ENCODE peak calls at places on chromosomes 7 and 10, in nine cellular contexts. F, C, K, Z, X, D, Q, B and A are unnamed samples.

GRCh38 chr7:7654964-7655363 is 14.4 kb downstream of the UMAD1 start:
- DNase-seq in K (no peak), X (no peak), D (no peak), C (no peak), B (peak), F (no peak), Z (no peak), Q (no peak), A (no peak)

GRCh38 chr10:46325021-46325420 is 38.2 kb downstream of the ANTXRL start:
- DNase-seq in B (peak), F (peak), Z (peak), X (no peak), K (peak), C (no peak), Q (no peak), D (no peak), A (peak)

GRCh38 chr7:6481445-6481844 is 33.7 kb upstream of the DAGLB start:
- DNase-seq in F (no peak), C (no peak), X (no peak), B (no peak), K (no peak), Z (no peak), D (no peak), Q (no peak), A (no peak)

GRCh38 chr7:94763268-94763667 is 107.3 kb upstream of the SGCE start:
- DNase-seq in B (peak), F (no peak), C (no peak), K (no peak), Z (no peak), Q (no peak), D (peak), X (no peak), A (peak)

GRCh38 chr10:86354761-86355540 is 11.6 kb downstream of the GRID1 start:
- DNase-seq in X (no peak), F (no peak), B (no peak), C (peak), Z (no peak), Q (no peak), K (no peak), D (peak), A (no peak)

GRCh38 chr7:24574365-24574764 is 1.1 kb downstream of the PALS2 start:
- DNase-seq in K (peak), C (no peak), Z (peak), F (no peak), Q (no peak), X (peak), B (peak), D (no peak), A (peak)

GRCh38 chr7:122423591-122423990 is 119.0 kb upstream of the FEZF1 start:
- DNase-seq in F (peak), C (no peak), B (no peak), Z (no peak), Q (no peak), D (no peak), X (no peak), K (no peak), A (no peak)

GRCh38 chr7:98091523-98091922 is 15.1 kb upstream of the LMTK2 start:
- DNase-seq in K (no peak), F (no peak), Q (no peak), B (no peak), Z (no peak), C (no peak), D (no peak), X (no peak), A (no peak)

GRCh38 chr7:137073571-137074325 is 205.3 kb downstream of the CHRM2 start:
- DNase-seq in Z (peak), K (peak), D (no peak), Q (no peak), C (no peak), X (peak), B (peak), F (peak), A (peak)

GRCh38 chr10:104638861-104639594 is 2.1 kb upstream of the SORCS3 start:
- DNase-seq in B (peak), D (no peak), K (no peak), C (no peak), X (no peak), Z (no peak), Q (no peak), F (no peak), A (no peak)

GRCh38 chr10:119250641-119251314 is 43.4 kb downstream of the GRK5 start:
- DNase-seq in X (peak), Z (peak), C (no peak), Q (no peak), F (peak), D (no peak), K (peak), B (peak), A (peak)

GRCh38 chr10:98266647-98267046 is 1.3 kb downstream of the LOXL4 start:
- DNase-seq in C (no peak), X (no peak), Q (no peak), F (no peak), K (no peak), B (no peak), Z (no peak), D (no peak), A (no peak)

GRCh38 chr7:148503900-148504487 is 86.6 kb upstream of the C7orf33 start:
- DNase-seq in C (no peak), B (peak), X (peak), D (peak), Q (no peak), K (peak), Z (peak), F (peak), A (peak)

GRCh38 chr10:91759581-91759986 is 38.6 kb upstream of the TNKS2 start:
- DNase-seq in Z (peak), Q (no peak), D (no peak), F (peak), C (no peak), K (peak), X (peak), B (no peak), A (peak)

GRCh38 chr10:13439771-13440708 is 88.8 kb downstream of the BEND7 start:
- DNase-seq in Z (no peak), K (no peak), D (peak), X (no peak), C (peak), B (peak), F (peak), Q (peak), A (peak)

GRCh38 chr10:109933984-109934565 is 10.8 kb upstream of the XPNPEP1 start:
- DNase-seq in D (no peak), Q (no peak), C (no peak), K (no peak), X (no peak), B (no peak), F (no peak), Z (peak), A (peak)

GRCh38 chr7:36128448-36129047 is 24.5 kb upstream of the EEPD1 start:
- DNase-seq in B (peak), F (peak), D (no peak), K (peak), X (peak), Q (peak), Z (peak), C (peak), A (peak)

GRCh38 chr10:20767028-20767427 is 130.1 kb downstream of the NEBL start:
- DNase-seq in D (no peak), K (peak), F (peak), B (peak), Q (no peak), X (peak), C (no peak), Z (peak), A (peak)

GRCh38 chr7:33837356-33837851 is 67.9 kb upstream of the BMPER start:
- DNase-seq in D (no peak), K (no peak), C (no peak), B (no peak), F (no peak), X (no peak), Q (no peak), Z (no peak), A (no peak)

GRCh38 chr10:80529604-80530003 is 8.1 kb upstream of the SH2D4B start:
- DNase-seq in D (no peak), Z (peak), F (no peak), Q (no peak), B (no peak), X (no peak), C (no peak), K (no peak), A (no peak)

GRCh38 chr10:74223755-74224530 is 72.9 kb downstream of the ADK start:
- DNase-seq in Z (peak), B (peak), F (peak), K (peak), Q (no peak), X (peak), D (peak), C (no peak), A (peak)

GRCh38 chr10:124263726-124264125 is 155.0 kb downstream of the OAT start:
- DNase-seq in B (no peak), X (no peak), Q (no peak), K (no peak), D (no peak), C (peak), F (no peak), Z (no peak), A (no peak)

GRCh38 chr10:124264711-124265390 is 153.9 kb downstream of the OAT start:
- DNase-seq in K (no peak), F (no peak), D (no peak), B (no peak), Z (no peak), X (no peak), Q (no peak), C (peak), A (no peak)

GRCh38 chr10:124262971-124263370 is 155.8 kb downstream of the OAT start:
- DNase-seq in X (no peak), D (no peak), Z (no peak), F (no peak), B (no peak), C (no peak), Q (no peak), K (no peak), A (no peak)

GRCh38 chr10:124264271-124264670 is 154.5 kb downstream of the OAT start:
- DNase-seq in Q (no peak), D (no peak), X (no peak), K (no peak), C (peak), F (no peak), Z (no peak), B (no peak), A (no peak)

DNA sequence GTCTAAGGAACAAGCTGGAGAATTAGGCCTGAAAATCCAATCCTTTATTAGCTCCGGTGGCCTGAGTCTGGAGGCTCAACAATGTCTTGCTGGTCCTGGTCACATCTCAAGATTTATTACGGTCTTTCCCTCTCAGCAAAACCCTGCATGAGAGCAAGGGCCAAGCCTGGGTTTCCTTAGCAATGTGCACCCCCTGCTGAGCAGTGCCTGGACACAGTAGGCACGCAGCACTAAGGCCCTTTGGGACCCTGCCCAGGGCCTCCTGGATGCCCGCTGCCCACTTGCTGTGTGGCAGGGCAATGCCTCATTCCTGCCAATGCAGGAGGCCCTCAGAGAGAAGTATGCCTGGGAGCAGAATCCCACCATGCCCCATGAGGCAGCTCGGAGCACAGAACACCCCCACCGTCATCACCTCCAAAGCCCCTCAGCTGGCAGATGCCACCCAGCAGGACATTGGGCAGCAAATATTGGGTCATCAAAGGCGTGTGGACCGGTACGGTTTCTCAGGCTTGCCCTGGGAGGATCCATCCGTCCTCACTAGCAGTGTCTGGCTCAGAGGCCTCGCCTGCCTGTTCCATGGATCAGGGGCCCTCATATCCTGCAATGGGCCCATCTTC is 156.4 kb downstream of the OAT start:
- DNase-seq in F (no peak), B (no peak), Q (no peak), Z (no peak), X (no peak), D (no peak), K (no peak), C (no peak), A (no peak)
- TF ChIP-seq CTCF in F (no peak), B (peak), Q (peak), Z (no peak), X (no peak), D (no peak), K (no peak), C (peak), A (no peak)

DNA sequence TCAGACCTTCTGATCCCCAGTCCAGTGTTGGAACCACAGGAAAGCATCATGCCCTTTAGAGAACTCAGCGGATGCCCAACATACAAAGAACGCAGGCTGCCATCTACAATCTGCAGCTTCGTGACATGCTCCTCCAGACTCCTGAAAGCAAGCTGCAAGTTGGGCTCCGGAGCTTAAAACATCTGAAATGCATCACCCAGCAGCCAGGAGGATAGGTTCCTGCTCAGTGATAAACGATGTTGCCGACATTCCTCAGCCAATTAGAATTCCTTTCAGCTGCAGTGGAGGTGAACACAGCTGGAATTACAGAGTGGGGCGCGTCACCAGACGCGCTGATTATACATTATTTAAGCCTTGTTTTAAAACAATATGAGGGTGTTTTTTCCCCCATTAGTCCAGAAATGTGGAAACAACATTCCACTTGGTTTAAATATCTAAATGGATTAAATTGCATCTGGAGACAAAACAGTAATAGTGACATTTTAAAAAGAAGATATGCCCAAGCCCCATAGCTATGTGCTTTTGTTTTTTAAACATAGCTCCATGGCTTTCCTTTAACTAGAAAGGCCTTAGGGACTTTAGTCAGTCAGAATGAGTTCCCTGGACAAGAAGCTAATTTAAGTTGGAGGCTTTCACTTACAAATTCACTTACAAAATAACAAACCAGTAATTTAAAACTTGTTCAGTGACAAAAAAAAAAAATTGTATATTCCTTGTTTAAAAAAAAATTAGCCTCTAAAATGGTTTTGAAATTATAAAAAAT is 6.3 kb downstream of the SMURF1 start:
- DNase-seq in X (peak), F (peak), K (peak), C (no peak), Z (peak), D (no peak), B (peak), Q (no peak), A (peak)
- TF ChIP-seq CTCF in X (no peak), F (no peak), K (no peak), C (no peak), Z (no peak), D (no peak), B (no peak), Q (no peak), A (peak)

DNA sequence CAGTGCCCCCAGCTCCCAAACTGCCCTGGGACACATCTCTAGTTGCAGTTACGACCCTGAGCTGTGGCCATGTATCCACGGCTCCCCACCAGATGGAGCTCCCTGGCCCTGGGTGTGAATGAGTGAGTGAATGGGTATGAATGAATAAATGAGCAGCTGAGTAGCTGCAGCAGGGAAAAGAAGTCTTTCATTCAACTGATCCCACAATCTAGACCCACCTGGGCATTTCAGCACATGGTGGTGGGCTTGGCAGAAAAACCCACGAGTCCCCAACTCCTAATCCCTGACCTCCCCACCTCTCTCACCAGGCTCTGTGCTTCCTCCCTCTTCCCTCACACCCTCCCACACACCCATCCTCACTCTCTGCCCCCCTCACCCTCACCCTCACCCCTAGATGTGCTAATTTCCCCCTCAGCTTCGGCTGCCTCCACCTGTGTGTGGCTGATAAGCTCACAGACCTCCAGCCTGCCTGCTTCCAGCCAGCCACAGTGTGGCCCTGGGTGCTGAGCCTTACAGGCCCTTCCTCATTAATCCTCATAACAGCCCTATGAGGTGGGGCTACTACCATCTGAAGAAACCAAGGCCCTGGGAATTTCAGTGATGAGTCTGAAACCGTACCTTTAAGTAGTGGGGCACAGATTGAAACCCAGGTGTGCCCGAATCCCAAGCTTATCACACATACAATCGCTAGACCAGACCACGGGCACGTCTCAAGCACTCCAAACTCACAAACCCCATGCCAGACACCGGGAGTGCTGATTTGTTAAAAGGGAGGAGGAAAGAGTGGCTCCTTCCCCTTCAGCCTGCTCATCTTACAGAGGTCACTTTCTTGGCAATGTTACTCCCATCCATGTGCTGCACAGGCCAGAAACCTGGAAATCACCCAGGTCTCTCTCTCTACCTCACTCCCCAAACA is 2.2 kb upstream of the ATP6V1F start:
- DNase-seq in B (peak), K (peak), C (no peak), X (peak), Q (no peak), D (no peak), F (peak), Z (peak), A (peak)
- TF ChIP-seq CTCF in B (peak), K (peak), C (no peak), X (no peak), Q (peak), D (no peak), F (peak), Z (no peak), A (peak)

GRCh38 chr7:45983720-45984032 is 62.6 kb upstream of the IGFBP3 start:
- DNase-seq in F (no peak), D (no peak), K (no peak), X (no peak), C (no peak), Q (no peak), Z (no peak), B (no peak), A (no peak)

GRCh38 chr7:45982912-45983719 is 62.0 kb upstream of the IGFBP3 start:
- DNase-seq in D (no peak), X (no peak), B (no peak), Q (no peak), C (no peak), F (no peak), Z (no peak), K (no peak), A (no peak)

GRCh38 chr7:45985902-45986301 is 64.8 kb upstream of the IGFBP3 start:
- DNase-seq in D (no peak), Q (no peak), C (no peak), B (peak), X (peak), Z (peak), K (peak), F (peak), A (peak)

GRCh38 chr7:45986355-45987298 is 65.6 kb upstream of the IGFBP3 start:
- DNase-seq in Q (no peak), X (no peak), C (no peak), D (no peak), F (no peak), Z (no peak), B (no peak), K (no peak), A (no peak)

DNA sequence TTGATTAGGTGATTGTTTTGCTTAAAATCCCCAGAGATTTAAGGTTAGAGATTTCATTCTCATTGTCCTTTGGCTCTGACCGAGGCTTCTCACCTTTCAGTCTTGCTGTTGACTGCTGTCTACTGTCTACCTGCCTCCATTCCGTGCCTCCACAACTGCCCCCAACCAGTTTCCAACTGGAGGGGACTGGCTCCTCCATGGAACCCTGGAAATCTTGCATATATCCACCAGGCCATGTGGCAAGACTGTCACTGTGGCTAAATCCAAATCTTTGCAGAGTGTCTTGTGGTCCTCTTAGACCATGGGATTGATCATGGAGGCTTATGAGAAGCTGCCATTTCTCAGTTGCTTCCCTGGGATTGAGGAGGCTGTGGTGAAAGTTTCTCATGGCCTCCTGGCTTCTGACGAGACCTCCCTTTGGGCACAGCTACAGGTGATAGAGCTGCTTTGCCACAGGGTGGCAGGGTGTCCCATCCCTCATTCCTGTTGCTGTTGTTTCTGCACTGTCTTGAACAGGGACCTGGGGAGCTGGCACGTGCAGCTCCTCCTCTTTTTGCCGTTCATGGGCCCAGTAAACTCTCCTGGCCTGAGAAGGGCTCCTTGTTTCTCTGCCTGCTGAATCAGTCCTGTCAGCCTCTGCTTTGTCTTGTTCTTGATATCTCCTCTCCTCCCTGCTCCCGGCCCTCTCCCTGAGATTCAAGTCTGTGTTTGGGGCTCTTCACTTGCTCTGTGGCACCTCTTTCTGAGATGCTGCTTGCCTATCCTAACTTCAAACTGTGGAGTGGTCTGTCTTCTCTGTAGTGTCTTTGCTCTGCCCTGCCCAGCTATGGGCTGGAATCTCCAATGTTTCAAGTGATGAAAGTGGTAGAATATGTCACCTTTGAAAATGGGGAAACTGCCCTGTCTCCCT is 63.6 kb upstream of the IGFBP3 start:
- DNase-seq in F (no peak), C (no peak), D (peak), B (no peak), Q (no peak), K (no peak), X (no peak), Z (no peak), A (no peak)
- TF ChIP-seq CTCF in F (peak), C (no peak), D (no peak), B (no peak), Q (peak), K (peak), X (no peak), Z (no peak), A (peak)

GRCh38 chr7:159065852-159066480 is 78.7 kb downstream of the VIPR2 start:
- DNase-seq in Q (no peak), C (no peak), B (no peak), F (no peak), Z (no peak), K (no peak), D (no peak), X (no peak), A (no peak)
- TF ChIP-seq CTCF in Q (no peak), C (no peak), B (no peak), F (no peak), Z (no peak), K (no peak), D (no peak), X (no peak), A (no peak)